ENCODE peak calls at places on chromosomes 1 and 21, in eight cellular contexts. I is stimulated activated CD8-positive, alpha-beta memory T cell treated with anti-CD3 and anti-CD28 coated beads, Interleukin-12 subunit alpha, Interleukin-12 subunit beta, amount 100 ng/mL, for 4 hours; W is tibial artery; C is fibroblast of mammary gland; E is sigmoid colon; S is AG09309; B is dermis blood vessel endothelial cell; R is NCI-H446. M is an unnamed sample.

GRCh38 chr1:216732121-216732520 is 8.9 kb upstream of the ESRRG start:
- DNase-seq in E (no peak), W (no peak), I (no peak), R (no peak), C (no peak), S (no peak), B (no peak), M (no peak)

GRCh38 chr21:46153259-46154154 is 1.9 kb downstream of the FTCD start:
- DNase-seq in R (no peak), I (no peak), S (no peak), C (no peak), W (peak; percentile 73), E (peak; percentile 71), B (peak; percentile 74), M (no peak)

GRCh38 chr1:201781447-201781846 is 47.5 kb upstream of the IPO9 start:
- DNase-seq in W (no peak), R (no peak), B (peak; percentile 92), S (no peak), E (no peak), I (no peak), C (peak; percentile 58), M (no peak)

GRCh38 chr1:219443763-219444162 is 169.1 kb downstream of the ZC3H11B start:
- DNase-seq in W (no peak), I (no peak), C (peak; percentile 57), E (no peak), S (no peak), B (no peak), R (no peak), M (no peak)

GRCh38 chr1:200894712-200895447 is at the start of gene INAVA:
- DNase-seq in R (no peak), I (no peak), W (no peak), B (no peak), E (no peak), S (no peak), C (no peak), M (no peak)

GRCh38 chr1:29912413-29912812 is 676.1 kb downstream of the PTPRU start:
- DNase-seq in E (peak; percentile 29), B (peak; percentile 72), W (no peak), C (peak; percentile 32), R (no peak), S (no peak), I (no peak), M (no peak)

GRCh38 chr1:24189528-24189927 is 2.4 kb upstream of the IFNLR1 start:
- DNase-seq in I (peak; percentile 15), C (no peak), W (no peak), B (no peak), S (no peak), R (no peak), E (no peak), M (peak; percentile 92)

GRCh38 chr1:29122987-29123870 is 474 bp downstream of the TMEM200B start:
- DNase-seq in E (peak; percentile 77), I (no peak), W (peak; percentile 71), B (peak; percentile 31), C (peak; percentile 30), R (no peak), S (no peak), M (no peak)

GRCh38 chr1:229066591-229066990 is 204.3 kb upstream of the RAB4A start:
- DNase-seq in C (no peak), S (no peak), W (no peak), I (no peak), B (no peak), E (no peak), R (no peak), M (no peak)

GRCh38 chr1:184393924-184394323 is 7.1 kb downstream of the C1orf21 start:
- DNase-seq in R (no peak), B (no peak), S (no peak), E (no peak), W (no peak), C (peak; percentile 14), I (no peak), M (no peak)

GRCh38 chr1:214990619-214991018 is 91.9 kb upstream of the KCNK2 start:
- DNase-seq in B (peak; percentile 2), W (no peak), R (no peak), S (peak; percentile 93), E (no peak), C (peak; percentile 99), I (no peak), M (no peak)

GRCh38 chr1:180863158-180863775 is 49.4 kb upstream of the KIAA1614 start:
- DNase-seq in S (peak; percentile 8), B (peak; percentile 78), R (peak; percentile 72), I (no peak), E (no peak), W (no peak), C (peak; percentile 61), M (peak; percentile 60)

GRCh38 chr1:186503210-186503609 is 42.3 kb upstream of the PDC start:
- DNase-seq in B (no peak), W (no peak), C (peak; percentile 4), R (no peak), I (no peak), S (no peak), E (no peak), M (no peak)

GRCh38 chr1:24118410-24119242 is 6.7 kb upstream of the MYOM3 start:
- DNase-seq in C (no peak), B (no peak), R (no peak), I (no peak), E (no peak), S (no peak), W (no peak), M (no peak)